ENCODE peak calls at places on chromosomes 7 and 10, in six cellular contexts. One of them, this sample, is unnamed.

GRCh38 chr7:36923831-36924555 is 199.7 kb upstream of the AOAH start:
- DNase-seq in fibroblast of lung: no peak
- DNase-seq in uterus: no peak
- DNase-seq in cardiac muscle cell: no peak
- DNase-seq in body of pancreas: no peak
- DNase-seq in GM23338: no peak
- DNase-seq in this sample: no peak

GRCh38 chr7:107167483-107168232 is 1.1 kb upstream of the HBP1 start:
- DNase-seq in cardiac muscle cell: peak
- DNase-seq in body of pancreas: peak
- DNase-seq in fibroblast of lung: peak
- DNase-seq in GM23338: peak
- DNase-seq in uterus: no peak
- DNase-seq in this sample: no peak

GRCh38 chr10:43120948-43121290 is 17.3 kb upstream of the CSGALNACT2 start:
- DNase-seq in cardiac muscle cell: no peak
- DNase-seq in GM23338: no peak
- DNase-seq in fibroblast of lung: peak
- DNase-seq in body of pancreas: no peak
- DNase-seq in uterus: no peak
- DNase-seq in this sample: no peak

GRCh38 chr7:151406051-151406875 is 3.6 kb downstream of the WDR86 start:
- DNase-seq in GM23338: no peak
- DNase-seq in uterus: no peak
- DNase-seq in body of pancreas: no peak
- DNase-seq in fibroblast of lung: no peak
- DNase-seq in cardiac muscle cell: no peak
- DNase-seq in this sample: no peak

GRCh38 chr10:5627486-5628044 is 38.8 kb downstream of the ASB13 start:
- DNase-seq in fibroblast of lung: no peak
- DNase-seq in cardiac muscle cell: no peak
- DNase-seq in body of pancreas: peak
- DNase-seq in uterus: no peak
- DNase-seq in GM23338: no peak
- DNase-seq in this sample: no peak

GRCh38 chr7:155590215-155591023 is 44.1 kb upstream of the CNPY1 start:
- DNase-seq in uterus: no peak
- DNase-seq in fibroblast of lung: peak
- DNase-seq in body of pancreas: no peak
- DNase-seq in GM23338: peak
- DNase-seq in cardiac muscle cell: peak
- DNase-seq in this sample: no peak

GRCh38 chr7:30752484-30752883 is 549 bp downstream of the INMT start:
- DNase-seq in uterus: no peak
- DNase-seq in fibroblast of lung: no peak
- DNase-seq in body of pancreas: no peak
- DNase-seq in GM23338: no peak
- DNase-seq in cardiac muscle cell: no peak
- DNase-seq in this sample: no peak

GRCh38 chr10:4754143-4754542 is 71.9 kb upstream of the AKR1E2 start:
- DNase-seq in fibroblast of lung: no peak
- DNase-seq in cardiac muscle cell: no peak
- DNase-seq in body of pancreas: no peak
- DNase-seq in uterus: no peak
- DNase-seq in GM23338: no peak
- DNase-seq in this sample: no peak

GRCh38 chr7:31102151-31102972 is 50.3 kb downstream of the ADCYAP1R1 start:
- DNase-seq in cardiac muscle cell: no peak
- DNase-seq in uterus: no peak
- DNase-seq in GM23338: no peak
- DNase-seq in fibroblast of lung: no peak
- DNase-seq in body of pancreas: no peak
- DNase-seq in this sample: no peak

GRCh38 chr7:2521952-2522591 is 2.5 kb downstream of the LFNG start:
- DNase-seq in cardiac muscle cell: no peak
- DNase-seq in body of pancreas: peak
- DNase-seq in GM23338: no peak
- DNase-seq in uterus: no peak
- DNase-seq in fibroblast of lung: peak
- DNase-seq in this sample: peak

GRCh38 chr10:125146791-125147604 is 13.4 kb downstream of the CTBP2 start:
- DNase-seq in uterus: no peak
- DNase-seq in GM23338: no peak
- DNase-seq in fibroblast of lung: peak
- DNase-seq in body of pancreas: no peak
- DNase-seq in cardiac muscle cell: no peak
- DNase-seq in this sample: no peak

GRCh38 chr7:87982163-87982562 is 48.1 kb downstream of the ADAM22 start:
- DNase-seq in GM23338: no peak
- DNase-seq in body of pancreas: no peak
- DNase-seq in cardiac muscle cell: no peak
- DNase-seq in fibroblast of lung: no peak
- DNase-seq in uterus: no peak
- DNase-seq in this sample: no peak

GRCh38 chr7:2233876-2234275 is 1.1 kb upstream of the MAD1L1 start:
- DNase-seq in body of pancreas: no peak
- DNase-seq in uterus: no peak
- DNase-seq in GM23338: no peak
- DNase-seq in fibroblast of lung: peak
- DNase-seq in cardiac muscle cell: no peak
- DNase-seq in this sample: no peak

GRCh38 chr10:119378737-119379067 is 163.8 kb downstream of the RGS10 start:
- DNase-seq in fibroblast of lung: peak
- DNase-seq in GM23338: no peak
- DNase-seq in body of pancreas: no peak
- DNase-seq in uterus: no peak
- DNase-seq in cardiac muscle cell: no peak
- DNase-seq in this sample: peak

GRCh38 chr10:70477661-70478162 is 855 bp upstream of the PALD1 start:
- DNase-seq in GM23338: peak
- DNase-seq in body of pancreas: no peak
- DNase-seq in fibroblast of lung: peak
- DNase-seq in uterus: peak
- DNase-seq in cardiac muscle cell: no peak
- DNase-seq in this sample: no peak

GRCh38 chr7:27211694-27212316 is 11.9 kb upstream of the HOXA13 start:
- DNase-seq in GM23338: no peak
- DNase-seq in fibroblast of lung: no peak
- DNase-seq in body of pancreas: no peak
- DNase-seq in cardiac muscle cell: no peak
- DNase-seq in uterus: no peak
- DNase-seq in this sample: no peak

GRCh38 chr7:45689011-45689796 is 115.0 kb downstream of the ADCY1 start:
- DNase-seq in body of pancreas: no peak
- DNase-seq in fibroblast of lung: peak
- DNase-seq in GM23338: no peak
- DNase-seq in cardiac muscle cell: no peak
- DNase-seq in uterus: no peak
- DNase-seq in this sample: no peak

GRCh38 chr7:66296-66695 is 126.1 kb upstream of the FAM20C start:
- DNase-seq in cardiac muscle cell: no peak
- DNase-seq in body of pancreas: no peak
- DNase-seq in fibroblast of lung: no peak
- DNase-seq in GM23338: no peak
- DNase-seq in uterus: no peak
- DNase-seq in this sample: no peak

GRCh38 chr7:601573-602340 is 82.1 kb upstream of the PDGFA start:
- DNase-seq in fibroblast of lung: peak
- DNase-seq in uterus: peak
- DNase-seq in GM23338: no peak
- DNase-seq in body of pancreas: no peak
- DNase-seq in cardiac muscle cell: no peak
- DNase-seq in this sample: no peak

GRCh38 chr10:94224656-94225055 is 138.1 kb downstream of the NOC3L start:
- DNase-seq in body of pancreas: no peak
- DNase-seq in cardiac muscle cell: no peak
- DNase-seq in fibroblast of lung: peak
- DNase-seq in GM23338: no peak
- DNase-seq in uterus: no peak
- DNase-seq in this sample: no peak

GRCh38 chr7:143375298-143376034 is 5.7 kb upstream of the ZYX start:
- DNase-seq in cardiac muscle cell: no peak
- DNase-seq in GM23338: no peak
- DNase-seq in uterus: no peak
- DNase-seq in body of pancreas: no peak
- DNase-seq in fibroblast of lung: no peak
- DNase-seq in this sample: no peak

GRCh38 chr7:15197359-15197977 is 294.9 kb upstream of the DGKB start:
- DNase-seq in cardiac muscle cell: no peak
- DNase-seq in GM23338: no peak
- DNase-seq in fibroblast of lung: peak
- DNase-seq in uterus: no peak
- DNase-seq in body of pancreas: no peak
- DNase-seq in this sample: no peak

GRCh38 chr7:41315764-41316163 is 387.1 kb downstream of the INHBA start:
- DNase-seq in cardiac muscle cell: no peak
- DNase-seq in fibroblast of lung: no peak
- DNase-seq in GM23338: peak
- DNase-seq in uterus: no peak
- DNase-seq in body of pancreas: no peak
- DNase-seq in this sample: no peak

GRCh38 chr7:94258856-94259255 is 135.8 kb upstream of the COL1A2 start:
- DNase-seq in fibroblast of lung: no peak
- DNase-seq in GM23338: peak
- DNase-seq in cardiac muscle cell: peak
- DNase-seq in uterus: no peak
- DNase-seq in body of pancreas: no peak
- DNase-seq in this sample: no peak

GRCh38 chr7:142696456-142697179 is 52.7 kb upstream of the PRSS1 start:
- DNase-seq in GM23338: peak
- DNase-seq in uterus: no peak
- DNase-seq in body of pancreas: no peak
- DNase-seq in cardiac muscle cell: no peak
- DNase-seq in fibroblast of lung: no peak
- DNase-seq in this sample: no peak

GRCh38 chr10:116182426-116182825 is 90.6 kb downstream of the GFRA1 start:
- DNase-seq in body of pancreas: no peak
- DNase-seq in uterus: no peak
- DNase-seq in cardiac muscle cell: no peak
- DNase-seq in fibroblast of lung: no peak
- DNase-seq in GM23338: no peak
- DNase-seq in this sample: no peak

DNA sequence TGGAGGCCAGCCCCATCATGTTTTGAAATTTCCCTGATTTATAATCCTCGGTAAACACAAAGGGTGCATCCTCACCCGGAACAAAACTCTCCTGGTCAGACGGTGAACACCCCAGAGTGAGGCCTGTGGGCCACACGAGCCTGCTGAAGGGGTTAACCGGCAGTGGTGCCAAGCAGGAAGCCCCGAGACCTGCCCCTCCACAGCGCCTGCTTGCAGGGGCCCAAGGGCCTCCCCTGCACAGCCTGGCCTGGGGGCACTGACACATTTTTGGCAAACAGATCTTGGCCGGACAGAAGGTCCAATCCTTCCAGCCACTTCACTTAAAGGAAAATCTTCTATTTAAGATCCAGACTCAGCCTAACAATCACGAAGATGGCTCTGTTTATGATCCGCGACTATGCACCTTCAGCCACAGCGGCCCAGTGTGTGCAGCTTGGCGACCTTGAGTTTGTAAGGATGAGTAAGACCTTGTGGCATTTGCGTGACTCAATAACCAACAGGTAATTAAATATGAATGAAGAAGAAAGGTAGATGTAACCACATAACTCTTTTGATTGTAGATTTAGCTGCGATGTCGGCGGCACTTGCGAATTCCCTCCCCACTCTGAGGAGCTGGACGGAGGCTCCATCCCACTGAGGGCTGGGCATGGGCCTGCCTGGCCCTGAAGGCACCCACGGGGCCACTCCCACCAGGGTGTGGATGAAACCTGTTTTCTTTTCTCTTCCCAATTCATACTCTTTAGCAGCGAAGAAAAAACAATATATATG is 328.2 kb downstream of the DNAJB6 start:
- DNase-seq in cardiac muscle cell: no peak
- DNase-seq in GM23338: no peak
- DNase-seq in uterus: no peak
- DNase-seq in body of pancreas: no peak
- DNase-seq in fibroblast of lung: peak
- DNase-seq in this sample: no peak
- H3K27ac ChIP-seq in cardiac muscle cell: no peak
- H3K27ac ChIP-seq in GM23338: no peak
- H3K27ac ChIP-seq in uterus: no peak
- H3K27ac ChIP-seq in body of pancreas: no peak
- H3K27ac ChIP-seq in fibroblast of lung: no peak
- H3K27ac ChIP-seq in this sample: no peak

DNA sequence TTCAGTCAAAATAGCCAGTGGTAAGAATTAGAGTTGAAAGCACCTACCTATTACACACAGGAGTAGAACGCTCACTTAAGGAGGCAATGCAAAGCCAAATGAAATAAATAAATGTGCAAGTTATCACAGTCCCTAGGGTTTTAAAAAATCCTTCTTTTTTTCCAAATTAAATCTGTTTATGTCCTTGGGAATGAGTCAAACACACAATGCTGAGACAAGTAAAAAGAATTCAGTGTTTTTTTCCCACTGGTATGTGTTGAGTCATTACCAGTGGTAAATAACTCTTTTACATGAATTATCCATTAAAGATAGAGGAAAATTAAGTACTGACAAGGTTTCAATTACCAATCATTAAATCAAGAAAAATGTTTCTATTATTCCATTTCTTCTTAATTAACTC is 438.6 kb downstream of the TNS3 start:
- DNase-seq in body of pancreas: no peak
- DNase-seq in cardiac muscle cell: no peak
- DNase-seq in GM23338: no peak
- DNase-seq in fibroblast of lung: peak
- DNase-seq in uterus: no peak
- DNase-seq in this sample: no peak
- H3K27ac ChIP-seq in body of pancreas: no peak
- H3K27ac ChIP-seq in cardiac muscle cell: no peak
- H3K27ac ChIP-seq in GM23338: no peak
- H3K27ac ChIP-seq in fibroblast of lung: no peak
- H3K27ac ChIP-seq in uterus: no peak
- H3K27ac ChIP-seq in this sample: no peak

GRCh38 chr7:70318511-70318910 is 720.2 kb downstream of the AUTS2 start:
- DNase-seq in fibroblast of lung: no peak
- DNase-seq in uterus: no peak
- DNase-seq in body of pancreas: no peak
- DNase-seq in GM23338: no peak
- DNase-seq in cardiac muscle cell: no peak
- DNase-seq in this sample: no peak
- H3K27ac ChIP-seq in fibroblast of lung: no peak
- H3K27ac ChIP-seq in uterus: no peak
- H3K27ac ChIP-seq in body of pancreas: no peak
- H3K27ac ChIP-seq in GM23338: no peak
- H3K27ac ChIP-seq in cardiac muscle cell: no peak
- H3K27ac ChIP-seq in this sample: no peak

DNA sequence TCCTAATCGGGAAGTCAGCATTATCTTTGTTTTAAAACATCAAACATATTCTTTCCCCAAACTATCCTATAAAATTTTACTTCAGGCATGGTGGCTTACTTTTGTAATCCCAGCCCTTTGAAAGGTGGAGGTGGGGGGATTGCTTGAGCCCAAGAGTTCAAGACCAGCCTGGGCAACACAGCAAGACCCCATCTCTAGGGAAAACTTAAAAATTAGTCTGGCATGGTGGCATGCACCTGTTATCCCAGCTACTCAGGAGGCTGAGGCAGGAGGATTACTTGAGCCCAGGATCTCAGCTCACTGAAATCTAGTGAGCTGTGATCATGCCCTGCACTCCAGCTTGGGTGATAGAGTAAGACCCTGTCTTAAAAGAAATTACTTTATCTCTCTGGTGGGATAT is 4.9 kb downstream of the CLDN12 start:
- DNase-seq in cardiac muscle cell: no peak
- DNase-seq in body of pancreas: no peak
- DNase-seq in fibroblast of lung: no peak
- DNase-seq in uterus: no peak
- DNase-seq in GM23338: no peak
- DNase-seq in this sample: no peak
- H3K27ac ChIP-seq in cardiac muscle cell: no peak
- H3K27ac ChIP-seq in body of pancreas: no peak
- H3K27ac ChIP-seq in fibroblast of lung: no peak
- H3K27ac ChIP-seq in uterus: no peak
- H3K27ac ChIP-seq in GM23338: no peak
- H3K27ac ChIP-seq in this sample: no peak